ENCODE peak calls at places on chromosomes 12 and 14, in six cellular contexts. J, M, F, T, N and Z are unnamed samples.

GRCh38 chr14:76682367-76682766 is 78.9 kb upstream of the VASH1 start:
- DNase-seq in J (no peak), M (no peak), F (no peak), T (no peak), N (no peak), Z (no peak)

GRCh38 chr12:124761056-124761455 is 102.6 kb downstream of the SCARB1 start:
- DNase-seq in J (no peak), M (no peak), F (no peak), T (no peak), N (no peak), Z (no peak)

GRCh38 chr14:95535226-95536021 is 574 bp downstream of the GLRX5 start:
- DNase-seq in J (no peak), M (no peak), F (no peak), T (no peak), N (no peak), Z (no peak)

GRCh38 chr12:127035011-127035879 is 1231.7 kb upstream of the TMEM132C start:
- DNase-seq in J (no peak), M (no peak), F (no peak), T (peak; percentile 66), N (no peak), Z (no peak)

GRCh38 chr14:75229923-75230792 is 48.5 kb upstream of the FOS start:
- DNase-seq in J (no peak), M (no peak), F (peak; percentile 39), T (peak; percentile 69), N (no peak), Z (no peak)

GRCh38 chr12:112130461-112130998 is 5.2 kb downstream of the TRAFD1 start:
- DNase-seq in J (no peak), M (no peak), F (no peak), T (no peak), N (no peak), Z (no peak)

GRCh38 chr14:34212574-34212973 is 249.5 kb downstream of the SPTSSA start:
- DNase-seq in J (no peak), M (no peak), F (no peak), T (peak; percentile 76), N (no peak), Z (no peak)

GRCh38 chr14:88871429-88871828 is 47.0 kb downstream of the TTC8 start:
- DNase-seq in J (no peak), M (no peak), F (no peak), T (no peak), N (no peak), Z (no peak)

GRCh38 chr14:49992901-49993335 is 100.0 kb downstream of the ARF6 start:
- DNase-seq in J (no peak), M (no peak), F (no peak), T (peak; percentile 71), N (no peak), Z (no peak)

GRCh38 chr14:94000986-94001385 is 3.9 kb downstream of the CCDC197 start:
- DNase-seq in J (no peak), M (no peak), F (no peak), T (no peak), N (no peak), Z (no peak)

GRCh38 chr14:96903444-96904023 is 106.4 kb downstream of the VRK1 start:
- DNase-seq in J (no peak), M (no peak), F (no peak), T (no peak), N (no peak), Z (no peak)

GRCh38 chr12:28190321-28191017 is at the start of gene CCDC91:
- DNase-seq in J (peak; percentile 85), M (peak; percentile 88), F (peak; percentile 86), T (peak; percentile 68), N (peak; percentile 90), Z (peak; percentile 81)
- TF ChIP-seq CTCF in J (no peak), M (no peak), F (no peak), T (no peak), N (no peak), Z (no peak)

GRCh38 chr14:35403397-35404245 is 928 bp downstream of the NFKBIA start:
- DNase-seq in J (peak; percentile 99), M (peak; percentile 96), F (peak; percentile 99), T (peak; percentile 77), N (peak; percentile 97), Z (peak; percentile 93)

GRCh38 chr14:35405304-35405996 is 901 bp upstream of the NFKBIA start:
- DNase-seq in J (peak; percentile 51), M (peak; percentile 59), F (peak; percentile 47), T (no peak), N (no peak), Z (no peak)

GRCh38 chr14:35406090-35406489 is 1.5 kb upstream of the NFKBIA start:
- DNase-seq in J (no peak), M (no peak), F (no peak), T (no peak), N (no peak), Z (no peak)

GRCh38 chr14:35404246-35404495 is 378 bp downstream of the NFKBIA start:
- DNase-seq in J (no peak), M (no peak), F (no peak), T (no peak), N (no peak), Z (no peak)

GRCh38 chr14:35404496-35405303 is at the start of gene NFKBIA:
- DNase-seq in J (peak; percentile 93), M (peak; percentile 89), F (peak; percentile 94), T (peak; percentile 69), N (peak; percentile 93), Z (peak; percentile 98)
- TF ChIP-seq CTCF in J (peak; percentile 11), M (no peak), F (peak; percentile 53), T (peak; percentile 3), N (peak; percentile 26), Z (no peak)

GRCh38 chr14:71711131-71711530 is 221.1 kb upstream of the RGS6 start:
- DNase-seq in J (no peak), M (no peak), F (no peak), T (no peak), N (no peak), Z (no peak)

GRCh38 chr14:71710001-71710400 is 222.2 kb upstream of the RGS6 start:
- DNase-seq in J (no peak), M (no peak), F (no peak), T (no peak), N (no peak), Z (no peak)

GRCh38 chr14:71712478-71712877 is 219.8 kb upstream of the RGS6 start:
- DNase-seq in J (no peak), M (no peak), F (no peak), T (no peak), N (no peak), Z (no peak)

GRCh38 chr14:71713061-71713850 is 219.0 kb upstream of the RGS6 start:
- DNase-seq in J (no peak), M (no peak), F (no peak), T (no peak), N (no peak), Z (no peak)

GRCh38 chr14:71711619-71712018 is 220.6 kb upstream of the RGS6 start:
- DNase-seq in J (no peak), M (no peak), F (no peak), T (peak; percentile 99), N (no peak), Z (no peak)
- TF ChIP-seq CTCF in J (no peak), M (no peak), F (no peak), T (no peak), N (no peak), Z (no peak)

DNA sequence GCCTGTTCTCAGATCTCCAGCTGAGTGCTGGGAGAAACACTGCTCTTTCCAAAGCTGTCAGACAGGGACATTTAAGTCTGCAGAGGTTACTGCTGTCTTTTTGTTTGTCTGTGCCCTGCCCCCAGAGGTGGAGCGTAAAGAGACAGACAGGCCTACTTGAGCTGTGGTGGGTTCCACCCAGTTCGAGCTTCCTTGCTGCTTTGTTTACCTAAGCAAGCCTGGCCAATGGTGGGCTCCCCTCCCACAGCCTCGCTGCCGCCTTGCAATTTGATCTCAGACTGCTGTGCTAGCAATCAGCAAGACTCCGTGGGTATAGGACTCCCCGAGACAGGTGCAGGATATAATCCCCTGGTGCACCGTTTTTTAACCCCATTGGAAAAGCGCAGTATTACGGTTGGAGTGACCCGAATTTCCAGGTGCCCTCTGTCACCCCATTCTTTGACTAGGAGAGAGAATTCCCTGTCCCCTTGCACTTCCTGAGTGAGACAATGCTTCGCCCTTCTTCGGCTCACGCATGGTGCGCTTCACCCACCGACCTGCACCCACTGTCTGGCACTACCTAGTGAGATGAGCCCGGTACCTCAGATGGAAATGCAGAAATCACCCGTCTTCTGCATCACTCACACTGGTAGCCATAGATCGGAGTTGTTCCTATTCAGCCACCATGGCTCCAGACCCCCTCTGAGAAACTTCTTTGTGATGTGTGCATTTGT is 650.3 kb upstream of the ALG10B start:
- DNase-seq in J (no peak), M (no peak), F (no peak), T (no peak), N (no peak), Z (no peak)
- TF ChIP-seq CTCF in J (no peak), M (no peak), F (no peak), T (no peak), N (no peak), Z (no peak)

DNA sequence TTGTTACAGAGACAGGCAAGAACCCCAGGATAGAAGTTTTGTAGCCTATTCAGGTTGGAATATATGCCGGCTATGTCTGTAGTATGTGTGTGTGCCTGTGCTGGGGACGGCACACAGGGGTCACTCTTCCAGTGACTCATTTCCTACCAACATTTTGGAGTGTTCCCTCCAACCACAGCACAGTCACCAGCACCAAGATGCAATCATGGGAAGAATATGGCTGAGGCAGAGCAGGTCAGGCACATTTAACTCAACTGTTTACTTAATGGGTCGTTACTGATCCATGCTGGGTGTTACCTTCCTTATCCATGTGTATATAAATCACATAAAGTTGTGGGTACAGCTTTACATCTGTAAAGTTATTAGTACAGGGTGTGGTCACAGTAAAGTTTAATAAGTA is 178.3 kb downstream of the PRKD1 start:
- DNase-seq in J (no peak), M (no peak), F (no peak), T (peak; percentile 85), N (no peak), Z (no peak)
- TF ChIP-seq CTCF in J (no peak), M (no peak), F (no peak), T (no peak), N (no peak), Z (no peak)

DNA sequence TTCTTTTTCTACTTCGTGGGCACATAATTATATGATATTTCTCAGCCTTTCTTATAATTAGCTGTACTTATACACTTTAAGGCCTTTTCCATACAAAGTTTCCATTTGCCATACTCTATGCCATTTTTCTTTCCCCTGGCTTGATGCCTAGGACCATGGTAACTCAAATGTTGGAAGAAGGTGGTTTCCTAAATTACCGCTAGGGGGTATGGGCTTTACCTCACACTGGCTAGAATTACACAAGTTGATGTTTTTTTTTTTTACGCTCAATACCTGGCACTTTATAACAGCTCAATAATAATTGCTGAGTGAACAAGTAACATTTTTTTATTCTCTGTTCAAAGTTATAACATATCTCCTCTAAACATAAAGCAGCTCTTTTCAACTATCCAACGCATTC is 306.8 kb upstream of the LRFN5 start:
- DNase-seq in J (no peak), M (no peak), F (no peak), T (no peak), N (no peak), Z (no peak)
- TF ChIP-seq CTCF in J (no peak), M (no peak), F (no peak), T (no peak), N (no peak), Z (no peak)